ENCODE peak calls at places on chromosomes 12 and 14, in ten cellular contexts. One of them, this sample, is unnamed.

GRCh38 chr12:122847921-122848421 is 12.7 kb downstream of the HIP1R start:
- DNase-seq in fibroblast of pulmonary artery: no peak
- DNase-seq in suprapubic skin: no peak
- DNase-seq in fibroblast of lung: no peak
- DNase-seq in AG09309: no peak
- DNase-seq in psoas muscle: peak; percentile 29
- DNase-seq in SIG-M5: no peak
- DNase-seq in DMS 273 treated with DMSO at 0.1 percent for 48 hours: no peak
- DNase-seq in stimulated activated naive CD8-positive, alpha-beta T cell treated with anti-CD3 and anti-CD28 coated beads, Interleukin-15, Interleukin-2, amounts not matched to agents 100 U/mL and 50 U/mL, for 24 hours: no peak
- DNase-seq in activated CD4-positive, CD25-positive, alpha-beta regulatory T cell: no peak
- DNase-seq in this sample: no peak

GRCh38 chr12:29591140-29592020 is 93.9 kb upstream of the OVCH1 start:
- DNase-seq in fibroblast of pulmonary artery: peak; percentile 61
- DNase-seq in suprapubic skin: no peak
- DNase-seq in fibroblast of lung: no peak
- DNase-seq in AG09309: no peak
- DNase-seq in psoas muscle: peak; percentile 56
- DNase-seq in SIG-M5: no peak
- DNase-seq in DMS 273 treated with DMSO at 0.1 percent for 48 hours: no peak
- DNase-seq in stimulated activated naive CD8-positive, alpha-beta T cell treated with anti-CD3 and anti-CD28 coated beads, Interleukin-15, Interleukin-2, amounts not matched to agents 100 U/mL and 50 U/mL, for 24 hours: no peak
- DNase-seq in activated CD4-positive, CD25-positive, alpha-beta regulatory T cell: no peak
- DNase-seq in this sample: no peak

GRCh38 chr14:73026243-73026844 is 562 bp downstream of the ZFYVE1 start:
- DNase-seq in fibroblast of pulmonary artery: no peak
- DNase-seq in suprapubic skin: no peak
- DNase-seq in fibroblast of lung: no peak
- DNase-seq in AG09309: no peak
- DNase-seq in psoas muscle: no peak
- DNase-seq in SIG-M5: no peak
- DNase-seq in DMS 273 treated with DMSO at 0.1 percent for 48 hours: no peak
- DNase-seq in stimulated activated naive CD8-positive, alpha-beta T cell treated with anti-CD3 and anti-CD28 coated beads, Interleukin-15, Interleukin-2, amounts not matched to agents 100 U/mL and 50 U/mL, for 24 hours: no peak
- DNase-seq in activated CD4-positive, CD25-positive, alpha-beta regulatory T cell: no peak
- DNase-seq in this sample: no peak

GRCh38 chr14:89167705-89168104 is 249.3 kb downstream of the FOXN3 start:
- DNase-seq in fibroblast of pulmonary artery: no peak
- DNase-seq in suprapubic skin: no peak
- DNase-seq in fibroblast of lung: no peak
- DNase-seq in AG09309: no peak
- DNase-seq in psoas muscle: no peak
- DNase-seq in SIG-M5: no peak
- DNase-seq in DMS 273 treated with DMSO at 0.1 percent for 48 hours: no peak
- DNase-seq in stimulated activated naive CD8-positive, alpha-beta T cell treated with anti-CD3 and anti-CD28 coated beads, Interleukin-15, Interleukin-2, amounts not matched to agents 100 U/mL and 50 U/mL, for 24 hours: no peak
- DNase-seq in activated CD4-positive, CD25-positive, alpha-beta regulatory T cell: no peak
- DNase-seq in this sample: no peak

GRCh38 chr12:87274594-87275245 is 754.5 kb downstream of the C12orf50 start:
- DNase-seq in fibroblast of pulmonary artery: peak; percentile 57
- DNase-seq in suprapubic skin: no peak
- DNase-seq in fibroblast of lung: peak; percentile 50
- DNase-seq in AG09309: no peak
- DNase-seq in psoas muscle: no peak
- DNase-seq in SIG-M5: no peak
- DNase-seq in DMS 273 treated with DMSO at 0.1 percent for 48 hours: peak; percentile 1
- DNase-seq in stimulated activated naive CD8-positive, alpha-beta T cell treated with anti-CD3 and anti-CD28 coated beads, Interleukin-15, Interleukin-2, amounts not matched to agents 100 U/mL and 50 U/mL, for 24 hours: no peak
- DNase-seq in activated CD4-positive, CD25-positive, alpha-beta regulatory T cell: no peak
- DNase-seq in this sample: no peak

GRCh38 chr12:115846516-115846915 is 431.0 kb downstream of the MED13L start:
- DNase-seq in fibroblast of pulmonary artery: no peak
- DNase-seq in suprapubic skin: no peak
- DNase-seq in fibroblast of lung: no peak
- DNase-seq in AG09309: no peak
- DNase-seq in psoas muscle: no peak
- DNase-seq in SIG-M5: no peak
- DNase-seq in DMS 273 treated with DMSO at 0.1 percent for 48 hours: no peak
- DNase-seq in stimulated activated naive CD8-positive, alpha-beta T cell treated with anti-CD3 and anti-CD28 coated beads, Interleukin-15, Interleukin-2, amounts not matched to agents 100 U/mL and 50 U/mL, for 24 hours: no peak
- DNase-seq in activated CD4-positive, CD25-positive, alpha-beta regulatory T cell: no peak
- DNase-seq in this sample: no peak

GRCh38 chr12:102522768-102523167 is 42.4 kb upstream of the IGF1 start:
- DNase-seq in fibroblast of pulmonary artery: no peak
- DNase-seq in suprapubic skin: no peak
- DNase-seq in fibroblast of lung: no peak
- DNase-seq in AG09309: no peak
- DNase-seq in psoas muscle: no peak
- DNase-seq in SIG-M5: no peak
- DNase-seq in DMS 273 treated with DMSO at 0.1 percent for 48 hours: no peak
- DNase-seq in stimulated activated naive CD8-positive, alpha-beta T cell treated with anti-CD3 and anti-CD28 coated beads, Interleukin-15, Interleukin-2, amounts not matched to agents 100 U/mL and 50 U/mL, for 24 hours: no peak
- DNase-seq in activated CD4-positive, CD25-positive, alpha-beta regulatory T cell: no peak
- DNase-seq in this sample: no peak

GRCh38 chr12:115972241-115972640 is 305.3 kb downstream of the MED13L start:
- DNase-seq in fibroblast of pulmonary artery: no peak
- DNase-seq in suprapubic skin: no peak
- DNase-seq in fibroblast of lung: no peak
- DNase-seq in AG09309: no peak
- DNase-seq in psoas muscle: no peak
- DNase-seq in SIG-M5: no peak
- DNase-seq in DMS 273 treated with DMSO at 0.1 percent for 48 hours: no peak
- DNase-seq in stimulated activated naive CD8-positive, alpha-beta T cell treated with anti-CD3 and anti-CD28 coated beads, Interleukin-15, Interleukin-2, amounts not matched to agents 100 U/mL and 50 U/mL, for 24 hours: no peak
- DNase-seq in activated CD4-positive, CD25-positive, alpha-beta regulatory T cell: no peak
- DNase-seq in this sample: no peak

GRCh38 chr14:89276424-89276975 is 140.5 kb downstream of the FOXN3 start:
- DNase-seq in fibroblast of pulmonary artery: no peak
- DNase-seq in suprapubic skin: no peak
- DNase-seq in fibroblast of lung: peak; percentile 93
- DNase-seq in AG09309: no peak
- DNase-seq in psoas muscle: no peak
- DNase-seq in SIG-M5: no peak
- DNase-seq in DMS 273 treated with DMSO at 0.1 percent for 48 hours: no peak
- DNase-seq in stimulated activated naive CD8-positive, alpha-beta T cell treated with anti-CD3 and anti-CD28 coated beads, Interleukin-15, Interleukin-2, amounts not matched to agents 100 U/mL and 50 U/mL, for 24 hours: peak; percentile 92
- DNase-seq in activated CD4-positive, CD25-positive, alpha-beta regulatory T cell: peak; percentile 37
- DNase-seq in this sample: no peak

GRCh38 chr12:76029982-76030377 is 1.6 kb downstream of the PHLDA1 start:
- DNase-seq in fibroblast of pulmonary artery: peak; percentile 74
- DNase-seq in suprapubic skin: no peak
- DNase-seq in fibroblast of lung: peak; percentile 42
- DNase-seq in AG09309: no peak
- DNase-seq in psoas muscle: no peak
- DNase-seq in SIG-M5: no peak
- DNase-seq in DMS 273 treated with DMSO at 0.1 percent for 48 hours: no peak
- DNase-seq in stimulated activated naive CD8-positive, alpha-beta T cell treated with anti-CD3 and anti-CD28 coated beads, Interleukin-15, Interleukin-2, amounts not matched to agents 100 U/mL and 50 U/mL, for 24 hours: peak; percentile 33
- DNase-seq in activated CD4-positive, CD25-positive, alpha-beta regulatory T cell: no peak
- DNase-seq in this sample: no peak

GRCh38 chr12:1474567-1475153 is 119.7 kb downstream of the FBXL14 start:
- DNase-seq in fibroblast of pulmonary artery: peak; percentile 85
- DNase-seq in suprapubic skin: no peak
- DNase-seq in fibroblast of lung: peak; percentile 95
- DNase-seq in AG09309: peak; percentile 59
- DNase-seq in psoas muscle: no peak
- DNase-seq in SIG-M5: no peak
- DNase-seq in DMS 273 treated with DMSO at 0.1 percent for 48 hours: no peak
- DNase-seq in stimulated activated naive CD8-positive, alpha-beta T cell treated with anti-CD3 and anti-CD28 coated beads, Interleukin-15, Interleukin-2, amounts not matched to agents 100 U/mL and 50 U/mL, for 24 hours: no peak
- DNase-seq in activated CD4-positive, CD25-positive, alpha-beta regulatory T cell: no peak
- DNase-seq in this sample: no peak

GRCh38 chr14:99698236-99698635 is 14.1 kb downstream of the CYP46A1 start:
- DNase-seq in fibroblast of pulmonary artery: no peak
- DNase-seq in suprapubic skin: peak; percentile 16
- DNase-seq in fibroblast of lung: no peak
- DNase-seq in AG09309: no peak
- DNase-seq in psoas muscle: no peak
- DNase-seq in SIG-M5: no peak
- DNase-seq in DMS 273 treated with DMSO at 0.1 percent for 48 hours: no peak
- DNase-seq in stimulated activated naive CD8-positive, alpha-beta T cell treated with anti-CD3 and anti-CD28 coated beads, Interleukin-15, Interleukin-2, amounts not matched to agents 100 U/mL and 50 U/mL, for 24 hours: no peak
- DNase-seq in activated CD4-positive, CD25-positive, alpha-beta regulatory T cell: no peak
- DNase-seq in this sample: no peak

GRCh38 chr12:48980389-48980952 is 2.3 kb downstream of the WNT1 start:
- DNase-seq in fibroblast of pulmonary artery: no peak
- DNase-seq in suprapubic skin: no peak
- DNase-seq in fibroblast of lung: no peak
- DNase-seq in AG09309: no peak
- DNase-seq in psoas muscle: peak; percentile 64
- DNase-seq in SIG-M5: no peak
- DNase-seq in DMS 273 treated with DMSO at 0.1 percent for 48 hours: no peak
- DNase-seq in stimulated activated naive CD8-positive, alpha-beta T cell treated with anti-CD3 and anti-CD28 coated beads, Interleukin-15, Interleukin-2, amounts not matched to agents 100 U/mL and 50 U/mL, for 24 hours: peak; percentile 36
- DNase-seq in activated CD4-positive, CD25-positive, alpha-beta regulatory T cell: no peak
- DNase-seq in this sample: no peak

GRCh38 chr14:79483472-79483871 is 727.8 kb downstream of the DIO2 start:
- DNase-seq in fibroblast of pulmonary artery: peak; percentile 26
- DNase-seq in suprapubic skin: no peak
- DNase-seq in fibroblast of lung: peak; percentile 86
- DNase-seq in AG09309: peak; percentile 5
- DNase-seq in psoas muscle: no peak
- DNase-seq in SIG-M5: no peak
- DNase-seq in DMS 273 treated with DMSO at 0.1 percent for 48 hours: no peak
- DNase-seq in stimulated activated naive CD8-positive, alpha-beta T cell treated with anti-CD3 and anti-CD28 coated beads, Interleukin-15, Interleukin-2, amounts not matched to agents 100 U/mL and 50 U/mL, for 24 hours: no peak
- DNase-seq in activated CD4-positive, CD25-positive, alpha-beta regulatory T cell: no peak
- DNase-seq in this sample: no peak

GRCh38 chr14:32677381-32677780 is 261.3 kb upstream of the NPAS3 start:
- DNase-seq in fibroblast of pulmonary artery: no peak
- DNase-seq in suprapubic skin: no peak
- DNase-seq in fibroblast of lung: no peak
- DNase-seq in AG09309: no peak
- DNase-seq in psoas muscle: no peak
- DNase-seq in SIG-M5: no peak
- DNase-seq in DMS 273 treated with DMSO at 0.1 percent for 48 hours: no peak
- DNase-seq in stimulated activated naive CD8-positive, alpha-beta T cell treated with anti-CD3 and anti-CD28 coated beads, Interleukin-15, Interleukin-2, amounts not matched to agents 100 U/mL and 50 U/mL, for 24 hours: no peak
- DNase-seq in activated CD4-positive, CD25-positive, alpha-beta regulatory T cell: no peak
- DNase-seq in this sample: no peak

GRCh38 chr14:67694791-67695393 is 672 bp downstream of the RDH11 start:
- DNase-seq in fibroblast of pulmonary artery: peak; percentile 92
- DNase-seq in suprapubic skin: peak; percentile 79
- DNase-seq in fibroblast of lung: peak; percentile 97
- DNase-seq in AG09309: no peak
- DNase-seq in psoas muscle: peak; percentile 56
- DNase-seq in SIG-M5: peak; percentile 20
- DNase-seq in DMS 273 treated with DMSO at 0.1 percent for 48 hours: peak; percentile 70
- DNase-seq in stimulated activated naive CD8-positive, alpha-beta T cell treated with anti-CD3 and anti-CD28 coated beads, Interleukin-15, Interleukin-2, amounts not matched to agents 100 U/mL and 50 U/mL, for 24 hours: peak; percentile 79
- DNase-seq in activated CD4-positive, CD25-positive, alpha-beta regulatory T cell: peak; percentile 24
- DNase-seq in this sample: peak; percentile 72

GRCh38 chr14:102644523-102644922 is 52.1 kb downstream of the RCOR1 start:
- DNase-seq in fibroblast of pulmonary artery: no peak
- DNase-seq in suprapubic skin: no peak
- DNase-seq in fibroblast of lung: no peak
- DNase-seq in AG09309: no peak
- DNase-seq in psoas muscle: no peak
- DNase-seq in SIG-M5: no peak
- DNase-seq in DMS 273 treated with DMSO at 0.1 percent for 48 hours: no peak
- DNase-seq in stimulated activated naive CD8-positive, alpha-beta T cell treated with anti-CD3 and anti-CD28 coated beads, Interleukin-15, Interleukin-2, amounts not matched to agents 100 U/mL and 50 U/mL, for 24 hours: no peak
- DNase-seq in activated CD4-positive, CD25-positive, alpha-beta regulatory T cell: no peak
- DNase-seq in this sample: no peak

GRCh38 chr14:103206023-103206481 is 82.8 kb downstream of the TNFAIP2 start:
- DNase-seq in fibroblast of pulmonary artery: no peak
- DNase-seq in suprapubic skin: no peak
- DNase-seq in fibroblast of lung: no peak
- DNase-seq in AG09309: no peak
- DNase-seq in psoas muscle: no peak
- DNase-seq in SIG-M5: no peak
- DNase-seq in DMS 273 treated with DMSO at 0.1 percent for 48 hours: no peak
- DNase-seq in stimulated activated naive CD8-positive, alpha-beta T cell treated with anti-CD3 and anti-CD28 coated beads, Interleukin-15, Interleukin-2, amounts not matched to agents 100 U/mL and 50 U/mL, for 24 hours: no peak
- DNase-seq in activated CD4-positive, CD25-positive, alpha-beta regulatory T cell: no peak
- DNase-seq in this sample: no peak

GRCh38 chr12:2804390-2805145 is 7.9 kb upstream of the ITFG2 start:
- DNase-seq in fibroblast of pulmonary artery: peak; percentile 83
- DNase-seq in suprapubic skin: no peak
- DNase-seq in fibroblast of lung: peak; percentile 69
- DNase-seq in AG09309: peak; percentile 38
- DNase-seq in psoas muscle: peak; percentile 73
- DNase-seq in SIG-M5: no peak
- DNase-seq in DMS 273 treated with DMSO at 0.1 percent for 48 hours: no peak
- DNase-seq in stimulated activated naive CD8-positive, alpha-beta T cell treated with anti-CD3 and anti-CD28 coated beads, Interleukin-15, Interleukin-2, amounts not matched to agents 100 U/mL and 50 U/mL, for 24 hours: no peak
- DNase-seq in activated CD4-positive, CD25-positive, alpha-beta regulatory T cell: no peak
- DNase-seq in this sample: no peak

GRCh38 chr14:67863223-67863622 is 43.6 kb downstream of the RAD51B start:
- DNase-seq in fibroblast of pulmonary artery: no peak
- DNase-seq in suprapubic skin: no peak
- DNase-seq in fibroblast of lung: no peak
- DNase-seq in AG09309: no peak
- DNase-seq in psoas muscle: no peak
- DNase-seq in SIG-M5: no peak
- DNase-seq in DMS 273 treated with DMSO at 0.1 percent for 48 hours: no peak
- DNase-seq in stimulated activated naive CD8-positive, alpha-beta T cell treated with anti-CD3 and anti-CD28 coated beads, Interleukin-15, Interleukin-2, amounts not matched to agents 100 U/mL and 50 U/mL, for 24 hours: no peak
- DNase-seq in activated CD4-positive, CD25-positive, alpha-beta regulatory T cell: no peak
- DNase-seq in this sample: no peak

GRCh38 chr12:68439368-68440045 is 107.3 kb upstream of the MDM1 start:
- DNase-seq in fibroblast of pulmonary artery: no peak
- DNase-seq in suprapubic skin: no peak
- DNase-seq in fibroblast of lung: no peak
- DNase-seq in AG09309: no peak
- DNase-seq in psoas muscle: no peak
- DNase-seq in SIG-M5: no peak
- DNase-seq in DMS 273 treated with DMSO at 0.1 percent for 48 hours: no peak
- DNase-seq in stimulated activated naive CD8-positive, alpha-beta T cell treated with anti-CD3 and anti-CD28 coated beads, Interleukin-15, Interleukin-2, amounts not matched to agents 100 U/mL and 50 U/mL, for 24 hours: no peak
- DNase-seq in activated CD4-positive, CD25-positive, alpha-beta regulatory T cell: no peak
- DNase-seq in this sample: peak; percentile 13

GRCh38 chr14:23080474-23080873 is 14.5 kb downstream of the ACIN1 start:
- DNase-seq in fibroblast of pulmonary artery: no peak
- DNase-seq in suprapubic skin: no peak
- DNase-seq in fibroblast of lung: no peak
- DNase-seq in AG09309: no peak
- DNase-seq in psoas muscle: no peak
- DNase-seq in SIG-M5: no peak
- DNase-seq in DMS 273 treated with DMSO at 0.1 percent for 48 hours: no peak
- DNase-seq in stimulated activated naive CD8-positive, alpha-beta T cell treated with anti-CD3 and anti-CD28 coated beads, Interleukin-15, Interleukin-2, amounts not matched to agents 100 U/mL and 50 U/mL, for 24 hours: no peak
- DNase-seq in activated CD4-positive, CD25-positive, alpha-beta regulatory T cell: no peak
- DNase-seq in this sample: no peak

GRCh38 chr14:81859071-81859470 is 325.4 kb upstream of the SEL1L start:
- DNase-seq in fibroblast of pulmonary artery: no peak
- DNase-seq in suprapubic skin: no peak
- DNase-seq in fibroblast of lung: no peak
- DNase-seq in AG09309: no peak
- DNase-seq in psoas muscle: no peak
- DNase-seq in SIG-M5: no peak
- DNase-seq in DMS 273 treated with DMSO at 0.1 percent for 48 hours: no peak
- DNase-seq in stimulated activated naive CD8-positive, alpha-beta T cell treated with anti-CD3 and anti-CD28 coated beads, Interleukin-15, Interleukin-2, amounts not matched to agents 100 U/mL and 50 U/mL, for 24 hours: no peak
- DNase-seq in activated CD4-positive, CD25-positive, alpha-beta regulatory T cell: no peak
- DNase-seq in this sample: no peak

GRCh38 chr14:90837355-90837754 is 21.1 kb upstream of the TTC7B start:
- DNase-seq in fibroblast of pulmonary artery: no peak
- DNase-seq in suprapubic skin: no peak
- DNase-seq in fibroblast of lung: peak; percentile 56
- DNase-seq in AG09309: no peak
- DNase-seq in psoas muscle: no peak
- DNase-seq in SIG-M5: no peak
- DNase-seq in DMS 273 treated with DMSO at 0.1 percent for 48 hours: no peak
- DNase-seq in stimulated activated naive CD8-positive, alpha-beta T cell treated with anti-CD3 and anti-CD28 coated beads, Interleukin-15, Interleukin-2, amounts not matched to agents 100 U/mL and 50 U/mL, for 24 hours: no peak
- DNase-seq in activated CD4-positive, CD25-positive, alpha-beta regulatory T cell: no peak
- DNase-seq in this sample: no peak

GRCh38 chr14:104743461-104744380 is 9.2 kb upstream of the SIVA1 start:
- DNase-seq in fibroblast of pulmonary artery: no peak
- DNase-seq in suprapubic skin: no peak
- DNase-seq in fibroblast of lung: peak; percentile 27
- DNase-seq in AG09309: no peak
- DNase-seq in psoas muscle: peak; percentile 36
- DNase-seq in SIG-M5: no peak
- DNase-seq in DMS 273 treated with DMSO at 0.1 percent for 48 hours: no peak
- DNase-seq in stimulated activated naive CD8-positive, alpha-beta T cell treated with anti-CD3 and anti-CD28 coated beads, Interleukin-15, Interleukin-2, amounts not matched to agents 100 U/mL and 50 U/mL, for 24 hours: no peak
- DNase-seq in activated CD4-positive, CD25-positive, alpha-beta regulatory T cell: no peak
- DNase-seq in this sample: no peak

GRCh38 chr12:57519758-57520007 is 631 bp downstream of the DDIT3 start:
- DNase-seq in fibroblast of pulmonary artery: no peak
- DNase-seq in suprapubic skin: peak; percentile 82
- DNase-seq in fibroblast of lung: no peak
- DNase-seq in AG09309: no peak
- DNase-seq in psoas muscle: no peak
- DNase-seq in SIG-M5: no peak
- DNase-seq in DMS 273 treated with DMSO at 0.1 percent for 48 hours: no peak
- DNase-seq in stimulated activated naive CD8-positive, alpha-beta T cell treated with anti-CD3 and anti-CD28 coated beads, Interleukin-15, Interleukin-2, amounts not matched to agents 100 U/mL and 50 U/mL, for 24 hours: peak; percentile 35
- DNase-seq in activated CD4-positive, CD25-positive, alpha-beta regulatory T cell: no peak
- DNase-seq in this sample: no peak

GRCh38 chr14:61561144-61561543 is 134.2 kb upstream of the HIF1A start:
- DNase-seq in fibroblast of pulmonary artery: peak; percentile 85
- DNase-seq in suprapubic skin: no peak
- DNase-seq in fibroblast of lung: peak; percentile 70
- DNase-seq in AG09309: no peak
- DNase-seq in psoas muscle: no peak
- DNase-seq in SIG-M5: no peak
- DNase-seq in DMS 273 treated with DMSO at 0.1 percent for 48 hours: peak; percentile 20
- DNase-seq in stimulated activated naive CD8-positive, alpha-beta T cell treated with anti-CD3 and anti-CD28 coated beads, Interleukin-15, Interleukin-2, amounts not matched to agents 100 U/mL and 50 U/mL, for 24 hours: no peak
- DNase-seq in activated CD4-positive, CD25-positive, alpha-beta regulatory T cell: no peak
- DNase-seq in this sample: no peak

GRCh38 chr14:22011243-22011642 is 337.6 kb upstream of the OR4E1 start:
- DNase-seq in fibroblast of pulmonary artery: no peak
- DNase-seq in suprapubic skin: no peak
- DNase-seq in fibroblast of lung: no peak
- DNase-seq in AG09309: no peak
- DNase-seq in psoas muscle: no peak
- DNase-seq in SIG-M5: no peak
- DNase-seq in DMS 273 treated with DMSO at 0.1 percent for 48 hours: no peak
- DNase-seq in stimulated activated naive CD8-positive, alpha-beta T cell treated with anti-CD3 and anti-CD28 coated beads, Interleukin-15, Interleukin-2, amounts not matched to agents 100 U/mL and 50 U/mL, for 24 hours: no peak
- DNase-seq in activated CD4-positive, CD25-positive, alpha-beta regulatory T cell: no peak
- DNase-seq in this sample: no peak